ENCODE peak calls at places on chromosomes 4 and X, in four cellular contexts. W, D, X and I are unnamed samples.

GRCh38 chr4:38411092-38411491 is 252.9 kb upstream of the KLF3 start:
- DNase-seq in W (no peak), X (no peak), D (no peak), I (no peak)

GRCh38 chr4:78864405-78865024 is 74.7 kb downstream of the PAQR3 start:
- DNase-seq in D (peak; percentile 70), W (peak; percentile 72), X (peak; percentile 78), I (peak; percentile 59)

GRCh38 chr4:128986019-128986418 is 107.3 kb downstream of the SCLT1 start:
- DNase-seq in D (no peak), W (peak; percentile 1), X (no peak), I (no peak)

GRCh38 chr4:126081336-126081735 is 766.6 kb downstream of the FAT4 start:
- DNase-seq in X (no peak), W (no peak), D (no peak), I (no peak)

GRCh38 chrX:40207626-40208025 is 109.9 kb upstream of the BCOR start:
- DNase-seq in D (no peak), W (no peak), X (peak; percentile 25), I (no peak)

GRCh38 chr4:64359496-64359895 is 49.8 kb downstream of the TECRL start:
- DNase-seq in X (no peak), W (no peak), D (no peak), I (no peak)

GRCh38 chr4:37453361-37454262 is 209.1 kb downstream of the NWD2 start:
- DNase-seq in D (peak; percentile 81), X (peak; percentile 62), W (peak; percentile 81), I (peak; percentile 72)

GRCh38 chr4:173182403-173182802 is 13.8 kb downstream of the GALNT7 start:
- DNase-seq in W (no peak), X (peak; percentile 82), D (no peak), I (peak; percentile 73)

GRCh38 chr4:168587326-168588125 is 90.7 kb downstream of the PALLD start:
- DNase-seq in D (no peak), W (no peak), X (peak; percentile 95), I (peak; percentile 74)

GRCh38 chr4:85773372-85773771 is 298.4 kb downstream of the ARHGAP24 start:
- DNase-seq in D (no peak), W (peak; percentile 43), X (no peak), I (no peak)

GRCh38 chrX:53086464-53086863 is 4.3 kb downstream of the TSPYL2 start:
- DNase-seq in D (no peak), W (no peak), X (no peak), I (no peak)

GRCh38 chr4:185993328-185993973 is 75.5 kb upstream of the TLR3 start:
- DNase-seq in D (no peak), W (no peak), X (no peak), I (no peak)

GRCh38 chr4:15153662-15154061 is 151.4 kb downstream of the CPEB2 start:
- DNase-seq in D (no peak), X (no peak), W (no peak), I (no peak)

GRCh38 chrX:24347871-24348270 is 12.6 kb upstream of the SUPT20HL1 start:
- DNase-seq in W (no peak), D (peak; percentile 60), X (no peak), I (no peak)

GRCh38 chr4:139951051-139951450 is 202.9 kb downstream of the MAML3 start:
- DNase-seq in W (no peak), X (no peak), D (no peak), I (no peak)

GRCh38 chr4:81504685-81505598 is 33.2 kb upstream of the RASGEF1B start:
- DNase-seq in D (no peak), W (no peak), X (no peak), I (no peak)

GRCh38 chrX:132266583-132267355 is 47.5 kb upstream of the RAP2C start:
- DNase-seq in X (no peak), D (no peak), W (no peak), I (peak; percentile 55)

GRCh38 chrX:130086414-130087207 is 23.7 kb downstream of the ELF4 start:
- DNase-seq in W (no peak), X (no peak), D (no peak), I (no peak)

GRCh38 chrX:7927259-7928167 is at the start of gene PNPLA4:
- DNase-seq in X (peak; percentile 87), W (peak; percentile 80), D (peak; percentile 87), I (peak; percentile 57)

GRCh38 chrX:3820170-3820569 is 106.7 kb upstream of the PRKX start:
- DNase-seq in X (peak; percentile 58), D (no peak), W (no peak), I (no peak)

GRCh38 chrX:136251042-136251991 is at the start of gene MAP7D3:
- DNase-seq in D (peak; percentile 86), X (no peak), W (peak; percentile 78), I (peak; percentile 73)

GRCh38 chrX:20455001-20455400 is 188.3 kb upstream of the RPS6KA3 start:
- DNase-seq in W (no peak), X (no peak), D (no peak), I (no peak)

GRCh38 chr4:20430555-20430954 is 178.8 kb downstream of the SLIT2 start:
- DNase-seq in D (no peak), W (no peak), X (peak; percentile 39), I (no peak)

GRCh38 chr4:127203561-127204260 is 429.0 kb upstream of the INTU start:
- DNase-seq in W (peak; percentile 20), X (peak; percentile 31), D (no peak), I (no peak)

GRCh38 chr4:69156913-69157312 is 57.6 kb downstream of the UGT2B11 start:
- DNase-seq in D (peak; percentile 12), W (peak; percentile 73), X (peak; percentile 65), I (no peak)

GRCh38 chrX:116806288-116806802 is 343.6 kb upstream of the CT83 start:
- DNase-seq in W (peak; percentile 1), X (no peak), D (no peak), I (no peak)

DNA sequence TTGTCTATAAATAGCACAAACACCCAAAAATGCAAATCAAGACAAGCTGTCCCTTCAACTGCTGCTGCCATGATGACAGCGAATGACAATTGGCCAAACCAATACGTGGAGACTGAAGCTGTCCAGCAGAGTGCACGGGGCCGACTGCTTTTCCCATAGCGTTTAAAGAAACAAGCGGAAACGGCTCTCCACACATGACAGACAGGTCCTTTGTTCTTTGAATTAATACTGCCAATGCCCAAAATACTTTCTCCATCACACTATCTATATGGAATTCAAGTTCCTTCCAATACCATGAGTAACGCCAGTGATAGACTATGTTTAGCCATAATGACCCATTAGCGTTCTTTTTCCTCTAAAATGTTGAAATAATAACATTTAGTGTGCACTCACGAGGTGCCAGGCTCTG is 35.5 kb downstream of the AFAP1 start:
- DNase-seq in X (no peak), W (no peak), D (no peak), I (no peak)
- H3F3A ChIP-seq in X (no peaks in the 10 kb centered on the region), W (peaks cover 7% of the 10 kb centered on the region), D (no peaks in the 10 kb centered on the region), I (peaks cover 17% of the 10 kb centered on the region)

DNA sequence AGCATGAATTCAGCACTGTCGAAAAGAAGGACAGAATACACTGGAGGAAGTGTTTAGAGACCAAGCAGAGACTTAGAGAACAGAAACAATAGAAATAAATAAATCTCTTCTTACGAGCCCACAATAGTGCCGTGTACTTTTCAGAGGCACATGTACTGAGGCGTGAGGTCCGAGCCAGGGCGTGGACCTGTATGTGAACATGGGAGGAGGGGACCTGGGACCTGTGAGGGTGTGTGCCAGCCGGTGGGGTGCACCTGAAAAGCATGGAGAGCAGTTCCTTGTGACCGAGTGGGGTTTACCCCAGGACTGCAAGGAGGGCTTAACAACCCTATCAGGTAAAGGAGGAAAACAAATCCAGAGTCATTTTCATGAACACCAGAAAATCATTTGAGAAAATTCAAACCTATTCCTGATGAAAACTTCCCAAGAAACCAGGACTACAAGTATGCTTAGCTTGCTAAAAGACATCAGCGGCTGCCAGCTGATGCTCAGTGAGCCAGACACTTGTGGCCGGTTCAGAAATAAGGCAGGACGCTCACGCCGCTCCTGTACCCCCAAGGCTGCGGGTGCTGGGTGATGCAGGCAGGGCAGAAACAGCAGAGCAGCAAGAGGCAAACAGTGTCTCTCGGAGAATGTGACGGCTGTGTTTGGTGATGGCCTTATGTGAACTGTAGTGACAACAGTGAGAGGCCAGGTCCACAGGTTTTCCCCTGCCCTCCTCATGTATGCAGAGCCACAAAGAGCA is 37.1 kb downstream of the NELFA start:
- DNase-seq in W (no peak), X (no peak), D (no peak), I (no peak)
- H3K36me3 ChIP-seq in W (peaks cover 8% of the 10 kb centered on the region), X (peaks cover 12% of the 10 kb centered on the region), D (no peaks in the 10 kb centered on the region), I (peaks cover 8% of the 10 kb centered on the region)

GRCh38 chrX:46576458-46576857 is 2.9 kb downstream of the CHST7 start:
- DNase-seq in X (peak; percentile 53), W (no peak), D (no peak), I (no peak)

GRCh38 chrX:46580613-46581012 is 7.0 kb downstream of the CHST7 start:
- DNase-seq in D (no peak), X (no peak), W (no peak), I (no peak)

GRCh38 chrX:46577116-46578005 is 3.8 kb downstream of the CHST7 start:
- DNase-seq in X (peak; percentile 59), D (no peak), W (no peak), I (no peak)

GRCh38 chrX:46582325-46582724 is 8.8 kb downstream of the CHST7 start:
- DNase-seq in D (no peak), W (no peak), X (peak; percentile 42), I (no peak)

DNA sequence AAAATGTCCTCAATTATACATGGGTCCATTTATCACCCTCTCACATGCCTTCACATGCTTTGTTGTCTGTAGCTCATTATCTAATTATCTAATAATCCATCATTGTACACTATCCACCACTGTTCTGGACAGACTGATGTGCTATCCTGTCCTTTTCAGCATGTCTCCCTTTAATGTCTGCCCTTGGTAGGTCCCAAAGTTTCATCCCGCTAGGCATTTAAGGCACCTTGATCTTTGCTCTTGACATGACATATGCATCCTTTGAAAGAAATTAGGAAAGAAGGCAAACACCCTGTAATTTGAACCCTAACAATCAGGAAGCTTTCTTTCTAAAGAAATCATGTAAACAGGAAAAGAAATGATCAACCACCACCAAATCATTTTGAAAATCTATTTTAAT is 5.7 kb downstream of the CHST7 start:
- DNase-seq in D (no peak), X (no peak), W (no peak), I (no peak)
- H3F3A ChIP-seq in D (no peaks in the 10 kb centered on the region), X (peaks cover 4% of the 10 kb centered on the region), W (no peaks in the 10 kb centered on the region), I (no peaks in the 10 kb centered on the region)

DNA sequence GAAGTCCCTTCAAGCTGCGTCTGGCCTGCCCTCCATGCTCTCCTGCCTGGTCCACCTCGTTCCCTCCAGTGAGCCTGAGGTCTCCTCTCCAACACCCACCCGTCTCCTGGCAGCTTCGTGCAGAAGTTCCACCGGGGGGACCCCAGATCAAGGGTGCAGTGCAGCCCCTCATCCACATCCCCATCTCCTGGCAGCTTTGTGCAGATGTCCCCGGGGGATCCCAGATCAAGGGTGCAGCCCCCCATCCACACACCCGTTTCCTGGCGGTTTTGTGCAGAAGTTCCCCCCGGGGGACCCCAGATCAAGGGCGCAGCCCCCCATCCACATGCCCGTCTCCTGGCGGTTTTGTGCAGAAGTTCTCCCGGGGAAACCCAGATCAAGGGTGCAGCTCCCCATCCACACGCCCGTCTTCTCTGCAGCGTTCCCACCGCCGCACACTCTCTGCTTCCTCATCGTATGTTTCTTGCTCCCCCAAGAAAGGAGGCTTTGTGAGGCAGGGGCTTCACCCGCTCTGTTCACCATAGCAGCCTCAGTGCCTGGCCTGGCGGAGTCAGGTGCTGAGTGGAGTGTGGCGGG is 35.7 kb downstream of the PIGG start:
- DNase-seq in W (no peak), X (no peak), D (no peak), I (no peak)
- H3K36me3 ChIP-seq in W (peaks cover 5% of the 10 kb centered on the region), X (peaks cover 5% of the 10 kb centered on the region), D (no peaks in the 10 kb centered on the region), I (peaks cover 15% of the 10 kb centered on the region)